ENCODE peak calls at places on chromosomes 4 and X, in six cellular contexts. I, A, U, R, G and T are unnamed samples.

GRCh38 chrX:10582215-10582733 is 38.1 kb downstream of the MID1 start:
- DNase-seq in I (no peak), A (no peak), U (no peak), R (no peak), G (no peak), T (no peak)

GRCh38 chrX:68735266-68735665 is 87.8 kb downstream of the STARD8 start:
- DNase-seq in I (no peak), A (no peak), U (no peak), R (no peak), G (no peak), T (no peak)

GRCh38 chr4:14399919-14400706 is 602.2 kb upstream of the CPEB2 start:
- DNase-seq in I (no peak), A (no peak), U (no peak), R (no peak), G (no peak), T (no peak)

GRCh38 chr4:1085404-1085799 is 28.0 kb downstream of the RNF212 start:
- DNase-seq in I (no peak), A (no peak), U (no peak), R (no peak), G (no peak), T (no peak)

GRCh38 chrX:72685810-72686465 is 28.2 kb downstream of the PHKA1 start:
- DNase-seq in I (no peak), A (peak), U (peak), R (no peak), G (no peak), T (no peak)

GRCh38 chrX:106608016-106608415 is 3.8 kb upstream of the RADX start:
- DNase-seq in I (no peak), A (no peak), U (no peak), R (no peak), G (peak), T (no peak)

GRCh38 chr4:147052361-147052760 is 106.7 kb upstream of the TTC29 start:
- DNase-seq in I (no peak), A (no peak), U (no peak), R (no peak), G (no peak), T (no peak)

GRCh38 chrX:118219866-118220265 is 103.3 kb upstream of the KLHL13 start:
- DNase-seq in I (no peak), A (no peak), U (no peak), R (no peak), G (no peak), T (no peak)

GRCh38 chrX:115561605-115562491 is 874 bp downstream of the PLS3 start:
- DNase-seq in I (no peak), A (no peak), U (peak), R (peak), G (no peak), T (no peak)

GRCh38 chrX:27254663-27255062 is 208.5 kb downstream of the PPP4R3C start:
- DNase-seq in I (no peak), A (no peak), U (no peak), R (no peak), G (no peak), T (no peak)

GRCh38 chr4:174284181-174284886 is 623 bp downstream of the CEP44 start:
- DNase-seq in I (peak), A (no peak), U (peak), R (no peak), G (no peak), T (no peak)

GRCh38 chrX:129733335-129733734 is 5.4 kb upstream of the XPNPEP2 start:
- DNase-seq in I (no peak), A (no peak), U (no peak), R (no peak), G (no peak), T (no peak)

GRCh38 chr4:20432098-20432497 is 180.4 kb downstream of the SLIT2 start:
- DNase-seq in I (no peak), A (no peak), U (peak), R (no peak), G (no peak), T (no peak)

GRCh38 chrX:74492720-74493201 is 71.5 kb downstream of the SLC16A2 start:
- DNase-seq in I (peak), A (no peak), U (no peak), R (no peak), G (no peak), T (no peak)

GRCh38 chrX:22922961-22923360 is 76.8 kb upstream of the DDX53 start:
- DNase-seq in I (no peak), A (no peak), U (peak), R (no peak), G (no peak), T (no peak)

GRCh38 chrX:65596270-65596669 is 61.7 kb upstream of the LAS1L start:
- DNase-seq in I (no peak), A (no peak), U (peak), R (no peak), G (peak), T (no peak)

GRCh38 chr4:54392459-54392858 is 163.4 kb downstream of the PDGFRA start:
- DNase-seq in I (no peak), A (no peak), U (no peak), R (no peak), G (no peak), T (no peak)

GRCh38 chrX:135931644-135932487 is 38.4 kb downstream of the SAGE1 start:
- DNase-seq in I (peak), A (peak), U (peak), R (peak), G (peak), T (no peak)

GRCh38 chr4:156763511-156763910 is 208.1 kb downstream of the PDGFC start:
- DNase-seq in I (no peak), A (no peak), U (no peak), R (no peak), G (no peak), T (no peak)

GRCh38 chr4:92163348-92163747 is 140.4 kb upstream of the GRID2 start:
- DNase-seq in I (peak), A (no peak), U (no peak), R (no peak), G (no peak), T (no peak)

GRCh38 chr4:108146346-108146745 is 22.4 kb downstream of the LEF1 start:
- DNase-seq in I (no peak), A (no peak), U (no peak), R (no peak), G (no peak), T (no peak)

GRCh38 chrX:12949205-12949926 is 25.5 kb upstream of the TMSB4X start:
- DNase-seq in I (peak), A (no peak), U (peak), R (no peak), G (no peak), T (no peak)

GRCh38 chrX:11423362-11423818 is 130.2 kb downstream of the AMELX start:
- DNase-seq in I (peak), A (peak), U (peak), R (no peak), G (no peak), T (no peak)

GRCh38 chr4:77994194-77994721 is 62.9 kb upstream of the FRAS1 start:
- DNase-seq in I (peak), A (peak), U (peak), R (peak), G (no peak), T (peak)

GRCh38 chrX:11064851-11065600 is 46.1 kb upstream of the HCCS start:
- DNase-seq in I (no peak), A (peak), U (peak), R (no peak), G (no peak), T (no peak)

GRCh38 chr4:153486281-153487151 is 20.4 kb downstream of the TMEM131L start:
- DNase-seq in I (peak), A (no peak), U (peak), R (peak), G (no peak), T (peak)

GRCh38 chr4:108674356-108674977 is 24.1 kb downstream of the OSTC start:
- DNase-seq in I (no peak), A (no peak), U (no peak), R (no peak), G (no peak), T (no peak)

GRCh38 chr4:53712326-53712725 is 121.0 kb upstream of the LNX1 start:
- DNase-seq in I (no peak), A (no peak), U (no peak), R (no peak), G (no peak), T (no peak)

GRCh38 chr4:189773909-189774308 is 166.8 kb upstream of the FRG1 start:
- DNase-seq in I (no peak), A (no peak), U (peak), R (no peak), G (no peak), T (no peak)

GRCh38 chr4:175716956-175717355 is 95.1 kb downstream of the GPM6A start:
- DNase-seq in I (no peak), A (no peak), U (no peak), R (no peak), G (no peak), T (no peak)

GRCh38 chrX:3548743-3549441 is 164.6 kb downstream of the PRKX start:
- DNase-seq in I (no peak), A (no peak), U (peak), R (no peak), G (no peak), T (peak)

GRCh38 chr4:158018090-158018808 is 154.6 kb downstream of the GASK1B start:
- DNase-seq in I (no peak), A (no peak), U (no peak), R (no peak), G (no peak), T (no peak)

GRCh38 chrX:40343319-40343718 is 237.5 kb upstream of the ATP6AP2 start:
- DNase-seq in I (no peak), A (no peak), U (no peak), R (no peak), G (no peak), T (no peak)

GRCh38 chr4:183505556-183506388 is 914 bp downstream of the ING2 start:
- DNase-seq in I (peak), A (peak), U (peak), R (peak), G (peak), T (peak)

GRCh38 chrX:108584617-108585211 is 145.1 kb downstream of the COL4A5 start:
- DNase-seq in I (peak), A (no peak), U (no peak), R (no peak), G (no peak), T (no peak)

GRCh38 chr4:147717878-147718277 is 14.0 kb upstream of the ARHGAP10 start:
- DNase-seq in I (no peak), A (no peak), U (no peak), R (no peak), G (no peak), T (no peak)

GRCh38 chr4:159455675-159456235 is 352.9 kb downstream of the RAPGEF2 start:
- DNase-seq in I (peak), A (no peak), U (peak), R (no peak), G (no peak), T (no peak)

GRCh38 chrX:117996408-117996807 is 120.2 kb downstream of the KLHL13 start:
- DNase-seq in I (no peak), A (no peak), U (no peak), R (no peak), G (no peak), T (no peak)